ENCODE peak calls at places on chromosome 5, in eight cellular contexts. M is NCI-H1105 treated with DMSO at 0.1 percent for 48 hours; K is activated naive CD4-positive, alpha-beta T cell treated with anti-CD3 and anti-CD28 coated beads, Interleukin-2, amount 50 U/mL, for 16 hours; Q is anterior cingulate cortex; E is stimulated activated CD4-positive, alpha-beta T cell treated with anti-CD3 and anti-CD28 coated beads, Interleukin-1b, Interleukin-23, amount 100 ng/mL, for 24 hours; B is PC-9; N is NCI-H460; O is posterior cingulate gyrus. I is an unnamed sample.

GRCh38 chr5:15637886-15638285 is 137.9 kb downstream of the FBXL7 start:
- DNase-seq in M (no peak), K (no peak), Q (no peak), E (no peak), B (no peak), N (no peak), O (no peak), I (no peak)

GRCh38 chr5:128537306-128537998 is 593 bp downstream of the FBN2 start:
- DNase-seq in M (no peak), K (no peak), Q (no peak), E (no peak), B (no peak), N (no peak), O (no peak), I (peak; percentile 65)

GRCh38 chr5:164204338-164204946 is 699.0 kb downstream of the MAT2B start:
- DNase-seq in M (no peak), K (no peak), Q (no peak), E (no peak), B (no peak), N (peak; percentile 11), O (no peak), I (no peak)

GRCh38 chr5:41161271-41161670 is 52.1 kb downstream of the C6 start:
- DNase-seq in M (no peak), K (no peak), Q (no peak), E (no peak), B (no peak), N (no peak), O (no peak), I (no peak)

GRCh38 chr5:157523976-157524375 is 51.6 kb downstream of the ADAM19 start:
- DNase-seq in M (no peak), K (no peak), Q (no peak), E (no peak), B (no peak), N (no peak), O (no peak), I (no peak)

GRCh38 chr5:115389799-115390382 is 93.4 kb upstream of the CCDC112 start:
- DNase-seq in M (no peak), K (no peak), Q (no peak), E (no peak), B (no peak), N (no peak), O (no peak), I (peak; percentile 68)

GRCh38 chr5:35114698-35115097 is 66.9 kb upstream of the AGXT2 start:
- DNase-seq in M (no peak), K (no peak), Q (no peak), E (no peak), B (no peak), N (no peak), O (no peak), I (no peak)

GRCh38 chr5:52283221-52283620 is 504.5 kb upstream of the ITGA1 start:
- DNase-seq in M (no peak), K (no peak), Q (no peak), E (no peak), B (no peak), N (no peak), O (no peak), I (no peak)

GRCh38 chr5:60856059-60856458 is 12.0 kb upstream of the ELOVL7 start:
- DNase-seq in M (no peak), K (no peak), Q (no peak), E (no peak), B (no peak), N (no peak), O (no peak), I (no peak)

GRCh38 chr5:125274938-125275759 is 528.7 kb upstream of the ZNF608 start:
- DNase-seq in M (no peak), K (no peak), Q (no peak), E (no peak), B (no peak), N (no peak), O (no peak), I (peak; percentile 71)

GRCh38 chr5:71651554-71651953 is 64.4 kb downstream of the MCCC2 start:
- DNase-seq in M (no peak), K (peak; percentile 56), Q (no peak), E (peak; percentile 23), B (no peak), N (no peak), O (no peak), I (no peak)

GRCh38 chr5:58456486-58456885 is 3.4 kb downstream of the PLK2 start:
- DNase-seq in M (no peak), K (no peak), Q (no peak), E (no peak), B (no peak), N (no peak), O (no peak), I (no peak)

GRCh38 chr5:69512740-69513260 is 20.2 kb downstream of the OCLN start:
- DNase-seq in M (no peak), K (no peak), Q (no peak), E (no peak), B (no peak), N (no peak), O (no peak), I (no peak)

GRCh38 chr5:131628990-131629389 is 6.0 kb downstream of the RAPGEF6 start:
- DNase-seq in M (no peak), K (no peak), Q (no peak), E (no peak), B (no peak), N (no peak), O (no peak), I (no peak)

GRCh38 chr5:404666-405241 is 38.2 kb upstream of the EXOC3 start:
- DNase-seq in M (no peak), K (no peak), Q (no peak), E (no peak), B (no peak), N (no peak), O (no peak), I (no peak)

GRCh38 chr5:179620703-179621350 is 2.6 kb downstream of the HNRNPH1 start:
- DNase-seq in M (no peak), K (no peak), Q (no peak), E (no peak), B (no peak), N (no peak), O (no peak), I (no peak)

GRCh38 chr5:124274949-124275348 is 471.5 kb downstream of the ZNF608 start:
- DNase-seq in M (no peak), K (no peak), Q (no peak), E (no peak), B (no peak), N (no peak), O (no peak), I (no peak)

GRCh38 chr5:151571270-151572173 is 19.6 kb downstream of the FAT2 start:
- DNase-seq in M (no peak), K (no peak), Q (no peak), E (no peak), B (no peak), N (no peak), O (no peak), I (peak; percentile 32)

GRCh38 chr5:144333336-144333920 is 162.8 kb downstream of the KCTD16 start:
- DNase-seq in M (peak; percentile 56), K (no peak), Q (no peak), E (no peak), B (no peak), N (no peak), O (no peak), I (peak; percentile 83)

I was measured in NCI-H146.